ENCODE peak calls at places on chromosomes 2 and 18, in seven cellular contexts. P, C, G, E, W, R and Z are unnamed samples.

GRCh38 chr2:225894240-225894980 is 494.9 kb downstream of the NYAP2 start:
- DNase-seq in P (no peak), G (peak; percentile 34), E (no peak), W (peak; percentile 15), C (no peak), R (no peak), Z (no peak)

GRCh38 chr18:21897811-21898210 is 157.2 kb downstream of the MIB1 start:
- DNase-seq in R (no peak), P (no peak), E (peak; percentile 32), G (peak; percentile 81), C (no peak), W (no peak), Z (no peak)

GRCh38 chr18:9914584-9915290 is 921 bp downstream of the VAPA start:
- DNase-seq in W (peak; percentile 31), G (peak; percentile 86), C (peak; percentile 89), E (peak; percentile 77), R (peak; percentile 76), P (peak; percentile 92), Z (peak; percentile 89)

GRCh38 chr2:204260162-204260877 is 285.0 kb upstream of the PARD3B start:
- DNase-seq in P (no peak), E (peak; percentile 61), C (peak; percentile 53), W (peak; percentile 45), G (peak; percentile 90), R (peak; percentile 72), Z (peak; percentile 86)

GRCh38 chr18:44835555-44836156 is 155.0 kb downstream of the SETBP1 start:
- DNase-seq in W (no peak), R (no peak), E (no peak), G (no peak), P (no peak), C (no peak), Z (no peak)

GRCh38 chr2:45000921-45001628 is 8.2 kb downstream of the SIX2 start:
- DNase-seq in G (peak; percentile 54), R (no peak), W (no peak), E (no peak), C (no peak), P (no peak), Z (no peak)

GRCh38 chr2:201235865-201236811 is 24.2 kb upstream of the CASP8 start:
- DNase-seq in P (no peak), C (peak; percentile 75), R (no peak), W (peak; percentile 67), G (peak; percentile 83), E (peak; percentile 56), Z (no peak)

GRCh38 chr2:42092084-42092996 is 44.5 kb downstream of the PKDCC start:
- DNase-seq in P (no peak), G (peak; percentile 66), W (no peak), C (no peak), R (no peak), E (no peak), Z (no peak)

GRCh38 chr2:10202136-10202535 is 79.6 kb downstream of the RRM2 start:
- DNase-seq in P (no peak), W (no peak), C (no peak), G (no peak), R (no peak), E (no peak), Z (no peak)

GRCh38 chr18:45938488-45938935 is 28.6 kb downstream of the EPG5 start:
- DNase-seq in W (no peak), G (no peak), C (no peak), R (no peak), P (no peak), E (no peak), Z (no peak)

GRCh38 chr2:240573516-240574385 is 5.5 kb downstream of the RNPEPL1 start:
- DNase-seq in W (no peak), E (no peak), G (no peak), P (peak; percentile 69), R (no peak), C (peak; percentile 41), Z (no peak)

GRCh38 chr18:50143295-50143694 is 51.7 kb downstream of the MYO5B start:
- DNase-seq in P (no peak), C (no peak), E (no peak), W (no peak), G (no peak), R (no peak), Z (no peak)

GRCh38 chr2:24908316-24908937 is 11.6 kb downstream of the ADCY3 start:
- DNase-seq in P (peak; percentile 13), C (no peak), R (no peak), E (no peak), W (no peak), G (no peak), Z (no peak)

GRCh38 chr2:222993920-222994650 is 57.9 kb upstream of the KCNE4 start:
- DNase-seq in P (peak; percentile 85), C (no peak), R (no peak), W (peak; percentile 94), E (no peak), G (peak; percentile 80), Z (peak; percentile 87)

GRCh38 chr18:78882585-78882984 is 97.0 kb upstream of the SALL3 start:
- DNase-seq in W (no peak), G (no peak), C (no peak), R (no peak), E (no peak), P (no peak), Z (no peak)

GRCh38 chr2:171522804-171523338 is 597 bp downstream of the CYBRD1 start:
- DNase-seq in W (no peak), P (peak; percentile 75), R (peak; percentile 74), C (peak; percentile 56), E (peak; percentile 24), G (peak; percentile 49), Z (peak; percentile 86)

GRCh38 chr2:172329404-172330059 is 97.9 kb upstream of the ITGA6 start:
- DNase-seq in R (no peak), P (peak; percentile 81), E (no peak), W (no peak), C (peak; percentile 62), G (no peak), Z (no peak)

GRCh38 chr2:173493874-173494273 is 139.2 kb downstream of the CDCA7 start:
- DNase-seq in W (no peak), R (no peak), E (no peak), P (no peak), G (no peak), C (no peak), Z (no peak)

GRCh38 chr2:46451131-46451711 is 28.1 kb upstream of the TMEM247 start:
- DNase-seq in E (no peak), C (no peak), G (no peak), W (no peak), P (no peak), R (no peak), Z (no peak)

GRCh38 chr2:29063646-29064372 is 10.5 kb downstream of the PCARE start:
- DNase-seq in R (peak; percentile 48), W (peak; percentile 70), G (no peak), C (no peak), P (no peak), E (no peak), Z (no peak)

GRCh38 chr2:26483957-26484565 is 6.1 kb upstream of the OTOF start:
- DNase-seq in W (no peak), E (no peak), C (no peak), P (peak; percentile 12), G (no peak), R (no peak), Z (no peak)

GRCh38 chr2:176557821-176558220 is 288.6 kb downstream of the MTX2 start:
- DNase-seq in E (no peak), R (no peak), W (no peak), G (no peak), P (no peak), C (no peak), Z (no peak)

GRCh38 chr2:233448220-233448559 is 93.9 kb downstream of the DGKD start:
- DNase-seq in G (no peak), E (peak; percentile 16), C (no peak), R (no peak), W (no peak), P (peak; percentile 31), Z (no peak)
- TF ChIP-seq CTCF in G (peak; percentile 5), E (peak; percentile 44), C (no peak), R (peak; percentile 49), W (peak; percentile 4), P (peak; percentile 2), Z (peak; percentile 21)

GRCh38 chr2:64523667-64524603 is at the start of gene AFTPH:
- DNase-seq in E (peak; percentile 100), P (peak; percentile 100), R (peak; percentile 99), C (peak; percentile 99), G (peak; percentile 99), W (peak; percentile 95), Z (peak; percentile 100)
- TF ChIP-seq CTCF in E (peak; percentile 15), P (no peak), R (no peak), C (no peak), G (no peak), W (no peak), Z (no peak)

DNA sequence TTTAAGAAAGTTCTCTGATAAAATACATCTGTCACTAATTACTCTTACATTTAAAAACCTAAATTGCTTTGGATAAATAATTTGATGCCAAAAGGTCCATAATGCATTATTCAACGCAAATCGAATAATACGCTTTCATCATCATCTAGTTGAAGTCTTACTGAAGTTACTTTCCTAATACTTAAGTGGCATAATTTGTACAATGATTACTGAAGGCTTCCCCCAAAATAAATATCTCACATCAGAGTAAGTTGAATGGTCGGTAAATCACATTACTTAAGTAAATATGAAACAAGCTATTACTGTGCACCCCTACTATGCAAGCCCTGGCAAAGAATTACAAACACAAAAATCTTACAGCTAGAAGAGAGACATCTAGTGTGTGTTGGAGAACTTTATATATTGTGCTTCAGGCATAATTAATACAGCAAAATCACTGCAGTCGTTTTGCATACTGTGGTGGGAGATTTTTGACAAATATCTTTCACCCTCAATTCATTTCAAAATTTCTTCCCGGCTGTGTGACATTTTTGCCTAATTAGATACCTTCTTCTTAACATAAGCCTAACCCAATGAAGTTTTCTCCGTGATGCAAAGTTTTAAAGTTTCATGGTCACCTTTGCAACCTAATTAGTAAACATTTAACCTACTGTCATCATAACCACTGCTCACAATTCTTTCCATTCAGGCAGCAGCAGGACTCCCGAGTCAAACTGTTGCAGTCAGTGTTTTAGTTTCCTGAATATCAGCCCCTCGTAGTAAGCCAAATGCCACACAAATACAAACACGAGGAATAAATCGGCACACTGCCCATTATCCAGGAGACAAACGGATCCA is 106.0 kb upstream of the KCTD1 start:
- DNase-seq in R (no peak), C (no peak), E (no peak), G (no peak), P (no peak), W (no peak), Z (no peak)
- TF ChIP-seq CTCF in R (no peak), C (no peak), E (no peak), G (peak; percentile 27), P (no peak), W (no peak), Z (peak; percentile 34)

GRCh38 chr2:32802877-32803276 is 143.9 kb upstream of the LTBP1 start:
- DNase-seq in W (no peak), P (no peak), R (no peak), G (no peak), C (no peak), E (no peak), Z (no peak)

GRCh38 chr2:32805104-32806095 is 141.4 kb upstream of the LTBP1 start:
- DNase-seq in P (no peak), G (peak; percentile 61), E (no peak), W (no peak), C (no peak), R (no peak), Z (no peak)

GRCh38 chr2:32807662-32808061 is 139.1 kb upstream of the LTBP1 start:
- DNase-seq in E (no peak), G (no peak), C (no peak), R (no peak), P (no peak), W (no peak), Z (no peak)

GRCh38 chr2:32804205-32804604 is 142.5 kb upstream of the LTBP1 start:
- DNase-seq in G (no peak), R (no peak), P (no peak), W (no peak), E (no peak), C (no peak), Z (no peak)

GRCh38 chr2:32806857-32807256 is 139.9 kb upstream of the LTBP1 start:
- DNase-seq in C (no peak), P (no peak), W (no peak), E (no peak), G (no peak), R (no peak), Z (no peak)
- TF ChIP-seq CTCF in C (no peak), P (no peak), W (no peak), E (no peak), G (no peak), R (no peak), Z (no peak)